ENCODE peak calls at places on chromosomes 7 and 10, in nine cellular contexts. Z, B, S, U, J, I, Y, L and E are unnamed samples.

GRCh38 chr10:102322914-102323313 is 72.6 kb upstream of the NFKB2 start:
- DNase-seq in Z (no peak), B (no peak), S (no peak), U (no peak), J (no peak), I (no peak), Y (peak), L (no peak), E (no peak)

GRCh38 chr7:45400680-45401079 is 173.5 kb upstream of the ADCY1 start:
- DNase-seq in Z (no peak), B (no peak), S (peak), U (no peak), J (no peak), I (no peak), Y (no peak), L (no peak), E (no peak)

GRCh38 chr10:122859527-122859926 is 13.9 kb upstream of the CUZD1 start:
- DNase-seq in Z (no peak), B (no peak), S (no peak), U (no peak), J (no peak), I (no peak), Y (no peak), L (no peak), E (no peak)

GRCh38 chr7:80974396-80975358 is 55.8 kb upstream of the SEMA3C start:
- DNase-seq in Z (no peak), B (no peak), S (no peak), U (no peak), J (no peak), I (no peak), Y (no peak), L (no peak), E (no peak)

GRCh38 chr7:73980206-73980605 is 47.8 kb upstream of the ELN start:
- DNase-seq in Z (no peak), B (no peak), S (no peak), U (no peak), J (no peak), I (no peak), Y (no peak), L (no peak), E (no peak)

GRCh38 chr7:31981874-31982390 is 88.3 kb downstream of the PDE1C start:
- DNase-seq in Z (no peak), B (peak), S (no peak), U (no peak), J (no peak), I (no peak), Y (no peak), L (no peak), E (no peak)

GRCh38 chr7:124907490-124907889 is 22.1 kb downstream of the POT1 start:
- DNase-seq in Z (peak), B (no peak), S (no peak), U (no peak), J (no peak), I (no peak), Y (no peak), L (no peak), E (peak)

GRCh38 chr7:74579800-74580685 is 77.5 kb upstream of the GTF2I start:
- DNase-seq in Z (no peak), B (no peak), S (no peak), U (no peak), J (no peak), I (no peak), Y (no peak), L (peak), E (peak)

GRCh38 chr7:118684796-118685195 is 460.3 kb downstream of the ANKRD7 start:
- DNase-seq in Z (no peak), B (no peak), S (no peak), U (no peak), J (no peak), I (no peak), Y (no peak), L (no peak), E (no peak)

GRCh38 chr7:14899065-14899464 is 3.5 kb downstream of the DGKB start:
- DNase-seq in Z (peak), B (no peak), S (peak), U (no peak), J (no peak), I (no peak), Y (no peak), L (no peak), E (peak)

GRCh38 chr7:106841896-106842390 is 23.1 kb upstream of the PIK3CG start:
- DNase-seq in Z (no peak), B (no peak), S (no peak), U (no peak), J (no peak), I (peak), Y (no peak), L (no peak), E (no peak)

GRCh38 chr10:110226555-110226925 is 19.1 kb downstream of the MXI1 start:
- DNase-seq in Z (peak), B (peak), S (peak), U (peak), J (peak), I (peak), Y (peak), L (peak), E (peak)

GRCh38 chr10:96025566-96025965 is 17.8 kb upstream of the CCNJ start:
- DNase-seq in Z (no peak), B (no peak), S (no peak), U (no peak), J (peak), I (no peak), Y (no peak), L (peak), E (peak)

GRCh38 chr10:60733189-60733815 is 45.0 kb upstream of the CDK1 start:
- DNase-seq in Z (no peak), B (no peak), S (peak), U (peak), J (peak), I (no peak), Y (no peak), L (peak), E (peak)

GRCh38 chr10:117132751-117133231 is 5.3 kb downstream of the VAX1 start:
- DNase-seq in Z (no peak), B (no peak), S (no peak), U (no peak), J (peak), I (no peak), Y (no peak), L (peak), E (no peak)

GRCh38 chr10:121324678-121325213 is 273.5 kb downstream of the FGFR2 start:
- DNase-seq in Z (no peak), B (no peak), S (no peak), U (no peak), J (no peak), I (no peak), Y (no peak), L (no peak), E (no peak)

GRCh38 chr10:98486421-98486820 is 39.7 kb upstream of the HPS1 start:
- DNase-seq in Z (peak), B (no peak), S (no peak), U (no peak), J (no peak), I (no peak), Y (no peak), L (no peak), E (peak)

GRCh38 chr7:129199406-129199805 is 11.0 kb downstream of the SMO start:
- DNase-seq in Z (no peak), B (no peak), S (no peak), U (no peak), J (no peak), I (no peak), Y (no peak), L (no peak), E (no peak)

GRCh38 chr10:102227050-102227449 is 951 bp downstream of the ELOVL3 start:
- DNase-seq in Z (peak), B (no peak), S (no peak), U (no peak), J (no peak), I (no peak), Y (no peak), L (no peak), E (no peak)

GRCh38 chr7:74043523-74043951 is 15.6 kb downstream of the ELN start:
- DNase-seq in Z (no peak), B (no peak), S (no peak), U (no peak), J (peak), I (no peak), Y (no peak), L (no peak), E (no peak)

GRCh38 chr10:16597656-16598055 is 76.0 kb upstream of the C1QL3 start:
- DNase-seq in Z (no peak), B (no peak), S (no peak), U (no peak), J (no peak), I (no peak), Y (no peak), L (no peak), E (no peak)

GRCh38 chr7:18210382-18210781 is 182.7 kb upstream of the PRPS1L1 start:
- DNase-seq in Z (no peak), B (no peak), S (no peak), U (no peak), J (no peak), I (no peak), Y (no peak), L (no peak), E (no peak)

GRCh38 chr10:19638173-19638872 is 177.9 kb upstream of the PLXDC2 start:
- DNase-seq in Z (peak), B (no peak), S (peak), U (no peak), J (no peak), I (peak), Y (no peak), L (no peak), E (peak)

GRCh38 chr10:95244152-95244551 is 46.7 kb downstream of the PDLIM1 start:
- DNase-seq in Z (no peak), B (no peak), S (no peak), U (no peak), J (no peak), I (no peak), Y (no peak), L (no peak), E (no peak)

GRCh38 chr10:126425473-126426065 is 37.3 kb upstream of the ADAM12 start:
- DNase-seq in Z (no peak), B (no peak), S (no peak), U (no peak), J (no peak), I (no peak), Y (no peak), L (no peak), E (peak)

GRCh38 chr7:42314696-42315095 is 77.7 kb upstream of the GLI3 start:
- DNase-seq in Z (no peak), B (no peak), S (no peak), U (no peak), J (no peak), I (no peak), Y (no peak), L (no peak), E (no peak)